ENCODE peak calls at places on chromosome 15, in four cellular contexts. E is AML-193; B is stimulated activated CD8-positive, alpha-beta memory T cell treated with anti-CD3 and anti-CD28 coated beads, Interleukin-4, amount 100 ng/mL, for 4 hours; V is M059J. Q is an unnamed sample.

GRCh38 chr15:32867313-32867626 is 149.5 kb downstream of the GREM1 start:
- DNase-seq in E (no peak), B (no peak), V (peak), Q (no peak)

GRCh38 chr15:74857082-74857655 is 14.2 kb upstream of the ULK3 start:
- DNase-seq in E (no peak), B (no peak), V (no peak), Q (no peak)

GRCh38 chr15:58179741-58180381 is 41.7 kb downstream of the AQP9 start:
- DNase-seq in E (no peak), B (no peak), V (peak), Q (no peak)

GRCh38 chr15:34472947-34473346 is 35.3 kb upstream of the GOLGA8A start:
- DNase-seq in E (no peak), B (no peak), V (no peak), Q (no peak)

GRCh38 chr15:95129589-95129988 is 898.2 kb downstream of the MCTP2 start:
- DNase-seq in E (no peak), B (no peak), V (no peak), Q (no peak)

GRCh38 chr15:95024388-95024787 is 793.0 kb downstream of the MCTP2 start:
- DNase-seq in E (peak), B (no peak), V (peak), Q (no peak)

GRCh38 chr15:23073890-23074631 is 34.7 kb upstream of the TUBGCP5 start:
- DNase-seq in E (no peak), B (no peak), V (peak), Q (no peak)

GRCh38 chr15:61834076-61834697 is 226.1 kb downstream of the VPS13C start:
- DNase-seq in E (peak), B (peak), V (peak), Q (peak)

GRCh38 chr15:78050851-78051250 is 26.7 kb downstream of the TBC1D2B start:
- DNase-seq in E (no peak), B (no peak), V (peak), Q (no peak)

Q was measured in H1.